ENCODE peak calls at places on chromosome 14, in four cellular contexts. One of them, this sample, is unnamed.

GRCh38 chr14:100104523-100105300 is 39.5 kb downstream of the EVL start:
- DNase-seq in HepG2: no peak
- DNase-seq in WTC11: peak
- DNase-seq in K562: no peak
- DNase-seq in this sample: no peak

GRCh38 chr14:92511472-92512247 is 1.9 kb upstream of the RIN3 start:
- DNase-seq in WTC11: no peak
- DNase-seq in K562: no peak
- DNase-seq in HepG2: no peak
- DNase-seq in this sample: peak

GRCh38 chr14:100155049-100155621 is 4.3 kb downstream of the DEGS2 start:
- DNase-seq in K562: peak
- DNase-seq in HepG2: peak
- DNase-seq in WTC11: peak
- DNase-seq in this sample: peak

GRCh38 chr14:100523131-100523530 is 64.1 kb downstream of the BEGAIN start:
- DNase-seq in K562: no peak
- DNase-seq in WTC11: no peak
- DNase-seq in HepG2: no peak
- DNase-seq in this sample: no peak

GRCh38 chr14:98736701-98737338 is 535.2 kb downstream of the BCL11B start:
- DNase-seq in HepG2: no peak
- DNase-seq in WTC11: no peak
- DNase-seq in K562: no peak
- DNase-seq in this sample: no peak

GRCh38 chr14:75184039-75184438 is 7.6 kb upstream of the TMED10 start:
- DNase-seq in K562: no peak
- DNase-seq in HepG2: no peak
- DNase-seq in WTC11: no peak
- DNase-seq in this sample: no peak

GRCh38 chr14:30935445-30935844 is 61.1 kb downstream of the COCH start:
- DNase-seq in HepG2: no peak
- DNase-seq in K562: no peak
- DNase-seq in WTC11: no peak
- DNase-seq in this sample: no peak

GRCh38 chr14:77264466-77265186 is 6.4 kb downstream of the NGB start:
- DNase-seq in HepG2: no peak
- DNase-seq in K562: no peak
- DNase-seq in WTC11: no peak
- DNase-seq in this sample: no peak

GRCh38 chr14:24372701-24373416 is 4.9 kb downstream of the NFATC4 start:
- DNase-seq in HepG2: no peak
- DNase-seq in K562: no peak
- DNase-seq in WTC11: no peak
- DNase-seq in this sample: no peak

GRCh38 chr14:91892918-91893527 is 25.7 kb upstream of the TC2N start:
- DNase-seq in WTC11: peak
- DNase-seq in HepG2: peak
- DNase-seq in K562: peak
- DNase-seq in this sample: peak

GRCh38 chr14:61977217-61977616 is 215.0 kb downstream of the SNAPC1 start:
- DNase-seq in WTC11: no peak
- DNase-seq in HepG2: no peak
- DNase-seq in K562: no peak
- DNase-seq in this sample: no peak

GRCh38 chr14:32190713-32191112 is 11.1 kb upstream of the RNU6-7 start:
- DNase-seq in HepG2: no peak
- DNase-seq in WTC11: no peak
- DNase-seq in K562: no peak
- DNase-seq in this sample: no peak

GRCh38 chr14:23494223-23494622 is 24.7 kb downstream of the NGDN start:
- DNase-seq in K562: no peak
- DNase-seq in HepG2: peak
- DNase-seq in WTC11: peak
- DNase-seq in this sample: no peak

GRCh38 chr14:54686219-54686870 is 119.4 kb downstream of the SAMD4A start:
- DNase-seq in K562: no peak
- DNase-seq in HepG2: no peak
- DNase-seq in WTC11: no peak
- DNase-seq in this sample: no peak

GRCh38 chr14:93752980-93753561 is 35.2 kb downstream of the PRIMA1 start:
- DNase-seq in K562: no peak
- DNase-seq in WTC11: no peak
- DNase-seq in HepG2: no peak
- DNase-seq in this sample: no peak

GRCh38 chr14:81105378-81105777 is 115.4 kb downstream of the GTF2A1 start:
- DNase-seq in WTC11: no peak
- DNase-seq in K562: no peak
- DNase-seq in HepG2: no peak
- DNase-seq in this sample: no peak

GRCh38 chr14:81401420-81402122 is 1.4 kb upstream of the STON2 start:
- DNase-seq in WTC11: no peak
- DNase-seq in K562: no peak
- DNase-seq in HepG2: no peak
- DNase-seq in this sample: no peak

GRCh38 chr14:30138517-30138916 is 210.9 kb upstream of the PRKD1 start:
- DNase-seq in HepG2: no peak
- DNase-seq in K562: no peak
- DNase-seq in WTC11: no peak
- DNase-seq in this sample: no peak

GRCh38 chr14:69260246-69260978 is 454 bp downstream of the GALNT16 start:
- DNase-seq in HepG2: no peak
- DNase-seq in K562: no peak
- DNase-seq in WTC11: peak
- DNase-seq in this sample: peak

GRCh38 chr14:54470701-54471100 is 18.1 kb downstream of the GMFB start:
- DNase-seq in K562: no peak
- DNase-seq in WTC11: no peak
- DNase-seq in HepG2: no peak
- DNase-seq in this sample: no peak

GRCh38 chr14:103256406-103256805 is 77.6 kb upstream of the EIF5 start:
- DNase-seq in WTC11: no peak
- DNase-seq in HepG2: no peak
- DNase-seq in K562: no peak
- DNase-seq in this sample: no peak

GRCh38 chr14:72045271-72045670 is 113.0 kb downstream of the RGS6 start:
- DNase-seq in HepG2: no peak
- DNase-seq in K562: no peak
- DNase-seq in WTC11: no peak
- DNase-seq in this sample: no peak

GRCh38 chr14:67569011-67569650 is 30.9 kb downstream of the PIGH start:
- DNase-seq in HepG2: no peak
- DNase-seq in K562: no peak
- DNase-seq in WTC11: peak
- DNase-seq in this sample: no peak

GRCh38 chr14:68364823-68365222 is 428.0 kb downstream of the ZFP36L1 start:
- DNase-seq in K562: no peak
- DNase-seq in WTC11: peak
- DNase-seq in HepG2: no peak
- DNase-seq in this sample: no peak

GRCh38 chr14:102711946-102712345 is 65.3 kb upstream of the TRAF3 start:
- DNase-seq in WTC11: no peak
- DNase-seq in K562: no peak
- DNase-seq in HepG2: peak
- DNase-seq in this sample: no peak

GRCh38 chr14:35402323-35403084 is 2.0 kb downstream of the NFKBIA start:
- DNase-seq in WTC11: no peak
- DNase-seq in K562: no peak
- DNase-seq in HepG2: no peak
- DNase-seq in this sample: no peak

GRCh38 chr14:79570648-79571047 is 640.7 kb downstream of the DIO2 start:
- DNase-seq in WTC11: no peak
- DNase-seq in K562: no peak
- DNase-seq in HepG2: no peak
- DNase-seq in this sample: no peak

GRCh38 chr14:61369097-61369496 is 47.7 kb downstream of the PRKCH start:
- DNase-seq in WTC11: no peak
- DNase-seq in K562: no peak
- DNase-seq in HepG2: no peak
- DNase-seq in this sample: no peak

GRCh38 chr14:24122971-24123370 is 7.5 kb upstream of the FITM1 start:
- DNase-seq in HepG2: no peak
- DNase-seq in K562: no peak
- DNase-seq in WTC11: no peak
- DNase-seq in this sample: no peak

GRCh38 chr14:103520657-103521437 is 1.8 kb downstream of the CKB start:
- DNase-seq in HepG2: no peak
- DNase-seq in K562: peak
- DNase-seq in WTC11: peak
- DNase-seq in this sample: peak

GRCh38 chr14:76348898-76349297 is 27.0 kb upstream of the ESRRB start:
- DNase-seq in K562: no peak
- DNase-seq in WTC11: no peak
- DNase-seq in HepG2: no peak
- DNase-seq in this sample: no peak

GRCh38 chr14:76820700-76821099 is 5.5 kb upstream of the LRRC74A start:
- DNase-seq in HepG2: no peak
- DNase-seq in WTC11: no peak
- DNase-seq in K562: no peak
- DNase-seq in this sample: no peak

GRCh38 chr14:93045965-93046695 is 69.6 kb downstream of the ITPK1 start:
- DNase-seq in K562: peak
- DNase-seq in WTC11: no peak
- DNase-seq in HepG2: no peak
- DNase-seq in this sample: no peak

GRCh38 chr14:28879571-28879970 is 113.0 kb downstream of the FOXG1 start:
- DNase-seq in WTC11: no peak
- DNase-seq in HepG2: no peak
- DNase-seq in K562: no peak
- DNase-seq in this sample: peak

GRCh38 chr14:103998027-103998426 is 55.7 kb upstream of the RD3L start:
- DNase-seq in WTC11: no peak
- DNase-seq in K562: no peak
- DNase-seq in HepG2: no peak
- DNase-seq in this sample: no peak

GRCh38 chr14:105200641-105201040 is 19.5 kb upstream of the NUDT14 start:
- DNase-seq in WTC11: no peak
- DNase-seq in HepG2: no peak
- DNase-seq in K562: no peak
- DNase-seq in this sample: no peak

GRCh38 chr14:105201156-105201927 is 20.2 kb upstream of the NUDT14 start:
- DNase-seq in K562: no peak
- DNase-seq in HepG2: no peak
- DNase-seq in WTC11: peak
- DNase-seq in this sample: no peak

GRCh38 chr14:105203701-105204100 is 22.6 kb upstream of the NUDT14 start:
- DNase-seq in HepG2: no peak
- DNase-seq in WTC11: no peak
- DNase-seq in K562: no peak
- DNase-seq in this sample: no peak

GRCh38 chr14:105203057-105203494 is 22.0 kb upstream of the NUDT14 start:
- DNase-seq in HepG2: no peak
- DNase-seq in K562: peak
- DNase-seq in WTC11: peak
- DNase-seq in this sample: peak

DNA sequence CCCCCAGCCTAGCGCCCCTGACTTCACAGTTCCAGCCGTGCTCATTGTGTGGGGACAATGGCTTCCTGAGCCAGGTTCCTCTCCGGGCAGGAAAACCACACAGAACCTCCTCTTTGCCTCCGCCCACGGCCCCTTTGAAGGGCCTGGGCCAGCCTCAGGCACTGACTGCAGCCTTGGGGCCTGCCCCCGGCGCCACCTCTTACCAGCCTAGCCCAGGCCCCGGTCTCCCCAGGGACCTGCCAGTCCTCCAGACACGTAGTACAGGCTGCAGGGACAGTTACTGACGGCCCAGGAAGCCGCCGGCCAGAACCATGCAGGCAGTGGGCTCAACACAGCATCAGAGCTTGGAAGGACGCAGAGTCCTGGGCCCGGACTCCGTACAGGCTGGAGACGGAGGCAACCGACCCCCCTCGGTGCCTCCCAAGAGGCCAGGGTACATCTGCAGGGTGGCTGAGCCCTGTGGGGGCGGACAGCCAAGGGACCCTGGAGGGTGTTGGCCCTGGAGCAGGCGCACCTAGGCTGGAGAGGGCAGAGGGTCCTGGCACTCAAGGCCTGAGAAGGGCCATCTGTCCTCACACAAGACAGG is 20.9 kb upstream of the NUDT14 start:
- DNase-seq in HepG2: no peak
- DNase-seq in K562: no peak
- DNase-seq in WTC11: no peak
- DNase-seq in this sample: no peak
- TF ChIP-seq ELF4 in HepG2: no peak
- TF ChIP-seq ELF4 in K562: no peak
- TF ChIP-seq ELF4 in WTC11: no peak
- TF ChIP-seq ELF4 in this sample: no peak

GRCh38 chr14:48842785-48843184 is 743.4 kb downstream of the RPS29 start:
- DNase-seq in K562: no peak
- DNase-seq in WTC11: no peak
- DNase-seq in HepG2: no peak
- DNase-seq in this sample: no peak
- TF ChIP-seq ELF4 in K562: no peak
- TF ChIP-seq ELF4 in WTC11: no peak
- TF ChIP-seq ELF4 in HepG2: no peak
- TF ChIP-seq ELF4 in this sample: no peak

GRCh38 chr14:87944987-87945604 is 47.9 kb downstream of the GALC start:
- DNase-seq in WTC11: no peak
- DNase-seq in HepG2: peak
- DNase-seq in K562: peak
- DNase-seq in this sample: peak
- TF ChIP-seq ELF4 in WTC11: no peak
- TF ChIP-seq ELF4 in HepG2: no peak
- TF ChIP-seq ELF4 in K562: no peak
- TF ChIP-seq ELF4 in this sample: no peak

GRCh38 chr14:90519262-90519920 is 122.6 kb downstream of the CALM1 start:
- DNase-seq in HepG2: no peak
- DNase-seq in K562: no peak
- DNase-seq in WTC11: no peak
- DNase-seq in this sample: no peak

GRCh38 chr14:90521930-90522483 is 125.2 kb downstream of the CALM1 start:
- DNase-seq in K562: no peak
- DNase-seq in HepG2: no peak
- DNase-seq in WTC11: no peak
- DNase-seq in this sample: no peak

GRCh38 chr14:90522585-90523191 is 125.9 kb downstream of the CALM1 start:
- DNase-seq in HepG2: no peak
- DNase-seq in WTC11: no peak
- DNase-seq in K562: no peak
- DNase-seq in this sample: no peak

GRCh38 chr14:90520326-90520725 is 123.5 kb downstream of the CALM1 start:
- DNase-seq in K562: no peak
- DNase-seq in WTC11: no peak
- DNase-seq in HepG2: no peak
- DNase-seq in this sample: no peak

GRCh38 chr14:90521121-90521929 is 124.5 kb downstream of the CALM1 start:
- DNase-seq in HepG2: no peak
- DNase-seq in K562: no peak
- DNase-seq in WTC11: no peak
- DNase-seq in this sample: no peak
- TF ChIP-seq ELF4 in HepG2: no peak
- TF ChIP-seq ELF4 in K562: no peak
- TF ChIP-seq ELF4 in WTC11: no peak
- TF ChIP-seq ELF4 in this sample: no peak

This sample was measured in HEK293T.